ENCODE peak calls at places on chromosome 1, in six cellular contexts. S is fibroblast of lung; U is A549; H is upper lobe of right lung; R is CD8-positive, alpha-beta T cell; D is Panc1. E is an unnamed sample.
A peak's percentile ranks its signal among the peaks of the same experiment; 100 is the strongest.

GRCh38 chr1:156661932-156662587 is 15.1 kb downstream of the NES start:
- DNase-seq in D (no peak), R (no peak), H (no peak), S (peak; percentile 67), U (no peak), E (no peak)

GRCh38 chr1:183807549-183808168 is 2.7 kb downstream of the RGL1 start:
- DNase-seq in D (no peak), U (no peak), R (no peak), H (no peak), S (peak; percentile 87), E (no peak)

GRCh38 chr1:38727629-38728175 is 131.9 kb downstream of the RRAGC start:
- DNase-seq in R (no peak), U (no peak), D (no peak), H (no peak), S (no peak), E (no peak)

GRCh38 chr1:220565670-220566069 is 37.7 kb downstream of the MARK1 start:
- DNase-seq in R (no peak), S (no peak), U (no peak), H (no peak), D (no peak), E (no peak)

GRCh38 chr1:165747632-165748452 is 20.8 kb downstream of the TMCO1 start:
- DNase-seq in S (no peak), U (no peak), D (no peak), H (no peak), R (no peak), E (no peak)

GRCh38 chr1:36304970-36305914 is 926 bp upstream of the SH3D21 start:
- DNase-seq in D (no peak), R (no peak), H (peak; percentile 51), S (no peak), U (no peak), E (no peak)

GRCh38 chr1:30749691-30750583 is 7.6 kb downstream of the LAPTM5 start:
- DNase-seq in D (no peak), U (no peak), H (no peak), R (peak; percentile 56), S (no peak), E (no peak)

GRCh38 chr1:238753205-238753720 is 633.1 kb upstream of the CHRM3 start:
- DNase-seq in H (no peak), U (no peak), D (no peak), R (no peak), S (no peak), E (no peak)

GRCh38 chr1:169105087-169105433 is 1.4 kb upstream of the ATP1B1 start:
- DNase-seq in U (no peak), D (no peak), S (no peak), R (no peak), H (no peak), E (no peak)

GRCh38 chr1:152003846-152004442 is 10.3 kb upstream of the S100A10 start:
- DNase-seq in R (no peak), U (no peak), S (no peak), D (no peak), H (no peak), E (no peak)

GRCh38 chr1:28458237-28459228 is 47.3 kb upstream of the RCC1 start:
- DNase-seq in U (no peak), D (no peak), H (no peak), S (peak; percentile 32), R (no peak), E (no peak)

GRCh38 chr1:243628476-243628907 is 221.6 kb downstream of the AKT3 start:
- DNase-seq in U (no peak), R (no peak), H (no peak), D (no peak), S (no peak), E (no peak)

DNA sequence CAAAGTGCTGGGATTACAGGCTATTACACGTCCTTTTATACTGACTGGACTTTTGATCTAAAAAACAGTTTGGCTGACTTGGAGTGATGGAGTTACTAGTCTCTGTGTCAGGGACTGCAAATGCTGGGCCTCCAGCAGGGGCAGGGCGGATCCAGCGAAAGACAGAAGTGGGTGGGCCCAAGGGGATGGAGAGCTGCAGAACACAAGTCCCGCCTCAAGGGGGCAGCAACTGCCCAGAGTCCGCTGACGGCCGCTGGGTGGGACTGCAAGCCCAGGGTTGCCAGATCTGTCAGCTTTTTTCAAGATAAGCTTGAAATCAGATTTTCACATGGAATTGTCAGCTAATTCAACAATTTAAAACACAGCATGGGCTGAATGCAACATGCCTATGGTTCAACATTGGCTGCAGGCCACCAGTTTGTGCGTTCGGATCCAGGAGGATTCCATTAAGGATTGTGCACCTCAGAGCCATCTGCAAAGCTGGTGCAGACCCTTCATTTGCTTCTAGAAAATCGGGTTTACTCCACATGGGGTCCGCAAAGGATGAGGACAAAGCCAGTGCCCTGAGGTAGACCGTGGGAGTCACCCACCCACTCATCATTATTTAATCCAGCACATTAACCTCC is 10.7 kb downstream of the STMN1 start:
- DNase-seq in R (peak; percentile 88), H (peak; percentile 93), U (peak; percentile 93), S (peak; percentile 84), D (peak; percentile 64), E (no peak)
- H3K27ac ChIP-seq in R (no peak overlapping the region), H (no peak overlapping the region), U (peak overlapping the region; percentile 94), S (no peak overlapping the region), D (peak overlapping the region; percentile 74), E (no peak overlapping the region)

DNA sequence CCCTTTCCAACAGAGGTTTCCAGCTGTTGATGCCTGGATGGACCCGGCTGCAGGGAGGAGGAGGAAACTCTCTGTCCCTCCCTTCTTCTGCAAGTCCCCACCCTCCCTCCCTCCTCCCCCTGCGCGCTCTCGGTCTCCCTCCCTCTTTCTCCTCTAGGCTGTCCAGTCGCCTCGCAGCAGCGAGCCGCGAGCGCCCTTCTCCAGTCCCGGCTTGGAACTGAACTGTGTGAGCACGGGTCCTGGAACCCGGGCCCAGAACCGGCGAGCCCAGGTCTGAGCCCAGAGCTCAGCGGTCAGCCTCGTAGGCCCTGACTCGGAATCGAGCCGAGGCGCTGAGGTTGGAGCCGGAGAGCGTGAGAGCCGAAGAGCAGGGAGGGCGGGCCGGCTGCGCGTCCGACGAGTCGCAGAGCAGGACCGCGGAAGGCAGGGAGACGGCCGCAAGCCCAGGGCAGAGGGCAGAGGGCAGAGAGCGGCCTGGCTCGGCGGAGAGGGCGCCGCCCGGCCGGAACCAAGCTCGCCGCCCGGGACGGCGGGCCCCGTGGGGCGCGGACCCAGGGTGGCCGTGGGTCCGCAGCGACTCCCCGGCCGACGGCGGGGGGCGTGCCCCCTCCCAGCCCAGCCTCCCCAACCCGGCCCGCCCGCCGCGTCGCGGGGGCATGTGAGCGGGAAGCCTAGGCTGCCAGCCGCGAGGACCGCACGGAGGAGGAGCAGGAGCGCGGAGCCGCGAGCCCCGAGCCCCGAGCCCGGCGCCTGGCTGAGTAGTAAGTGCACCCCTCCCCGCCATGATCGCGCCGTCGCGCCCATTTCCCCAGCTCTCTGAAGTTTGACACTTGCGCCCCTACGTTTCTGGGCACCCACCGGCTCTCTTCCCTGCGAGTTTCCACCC is at the start of gene SOX13:
- DNase-seq in D (peak; percentile 48), H (peak; percentile 93), U (peak; percentile 95), S (peak; percentile 88), R (peak; percentile 9), E (no peak)
- H3K4me3 ChIP-seq in D (peak within 1 kb of the TSS; percentile 80), H (peak within 1 kb of the TSS; percentile 68), U (peak within 1 kb of the TSS; percentile 86), S (peak within 1 kb of the TSS; percentile 72), R (peak within 1 kb of the TSS; percentile 65), E (peak within 1 kb of the TSS; percentile 77)

DNA sequence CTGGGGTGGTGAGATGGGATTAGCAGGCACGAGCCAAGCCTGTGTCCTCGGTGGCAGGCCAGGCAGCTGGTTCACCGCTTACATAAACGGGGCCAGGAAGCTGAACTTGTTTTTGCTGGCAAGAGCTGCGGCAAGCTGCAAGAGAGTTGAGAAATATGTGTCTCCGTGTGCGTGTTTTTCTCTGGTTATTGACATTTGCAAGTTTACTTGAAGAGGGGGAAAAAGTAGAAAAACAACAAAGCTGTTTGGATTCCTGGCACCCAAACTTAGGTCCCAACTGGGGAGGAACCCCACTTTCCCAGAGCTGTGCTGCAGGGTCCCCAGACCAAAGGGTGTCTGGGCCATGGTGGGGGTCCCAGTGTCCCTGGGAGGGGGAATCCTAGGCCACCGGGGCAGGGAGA is 14.5 kb downstream of the IL6R start:
- DNase-seq in R (no peak), U (no peak), H (peak; percentile 90), S (peak; percentile 92), D (no peak), E (no peak)
- H3K27ac ChIP-seq in R (peak overlapping the region; percentile 46), U (peak overlapping the region; percentile 96), H (peak overlapping the region; percentile 93), S (peak overlapping the region; percentile 72), D (peak overlapping the region; percentile 89), E (no peak overlapping the region)

DNA sequence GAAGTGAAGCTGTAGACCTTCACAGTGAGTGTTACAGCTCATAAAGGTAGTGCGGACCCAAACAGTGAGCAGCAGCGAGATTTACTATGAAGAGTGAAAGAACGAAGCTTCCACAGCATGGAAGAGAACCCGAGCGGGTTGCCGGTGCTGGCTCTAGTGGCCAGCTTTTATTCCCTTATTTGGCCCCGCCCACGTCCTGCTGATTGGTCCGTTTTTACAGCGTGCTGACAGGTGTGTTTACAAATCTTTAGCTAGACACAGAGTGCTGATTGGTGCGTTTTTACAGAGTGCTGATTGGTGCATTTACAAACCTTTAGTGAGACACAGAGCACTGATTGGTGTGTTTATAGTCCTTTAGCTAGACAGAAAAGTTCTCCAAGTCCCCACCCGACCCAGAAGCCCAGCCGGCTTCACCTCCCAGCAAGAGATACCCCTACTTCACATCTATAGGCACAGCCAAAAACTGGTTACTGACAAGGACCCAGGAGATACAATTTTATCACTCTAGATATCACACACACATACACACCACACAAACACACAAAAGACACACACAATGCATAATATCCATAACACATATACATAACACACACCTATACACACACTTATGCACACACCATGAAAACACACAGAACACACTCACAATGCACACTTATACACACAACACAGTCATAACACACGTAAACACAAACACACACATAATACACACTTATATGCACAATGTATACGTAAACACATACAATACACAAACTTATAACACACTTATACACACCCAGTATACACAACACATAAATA is 68.5 kb downstream of the MAP3K21 start:
- DNase-seq in R (no peak), S (no peak), D (no peak), H (no peak), U (no peak), E (no peak)
- H3K4me3 ChIP-seq in R (no peak overlapping the region), S (no peak overlapping the region), D (no peak overlapping the region), H (no peak overlapping the region), U (no peak overlapping the region), E (no peak overlapping the region)

DNA sequence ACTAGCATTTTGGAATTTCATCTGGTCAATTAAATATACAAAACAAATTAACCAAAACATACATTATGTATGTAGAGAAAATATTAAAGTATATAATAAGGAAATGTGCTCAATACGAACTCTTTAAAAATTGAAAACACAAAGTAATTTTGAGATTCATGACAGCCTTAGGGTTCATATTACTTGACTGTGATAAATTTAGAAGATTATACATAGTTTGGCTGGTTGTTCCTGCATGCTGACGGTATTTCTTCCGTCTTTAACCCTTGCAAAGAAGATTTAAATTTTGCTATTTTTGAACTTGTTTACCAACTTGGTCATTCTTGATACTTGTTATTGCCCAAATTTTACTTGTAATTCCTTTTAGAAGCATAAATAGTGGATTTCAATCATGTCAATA is 298.2 kb downstream of the NFIA start:
- DNase-seq in D (no peak), U (no peak), S (no peak), H (no peak), R (no peak), E (no peak)
- H3K27ac ChIP-seq in D (no peak overlapping the region), U (no peak overlapping the region), S (no peak overlapping the region), H (no peak overlapping the region), R (no peak overlapping the region), E (no peak overlapping the region)

DNA sequence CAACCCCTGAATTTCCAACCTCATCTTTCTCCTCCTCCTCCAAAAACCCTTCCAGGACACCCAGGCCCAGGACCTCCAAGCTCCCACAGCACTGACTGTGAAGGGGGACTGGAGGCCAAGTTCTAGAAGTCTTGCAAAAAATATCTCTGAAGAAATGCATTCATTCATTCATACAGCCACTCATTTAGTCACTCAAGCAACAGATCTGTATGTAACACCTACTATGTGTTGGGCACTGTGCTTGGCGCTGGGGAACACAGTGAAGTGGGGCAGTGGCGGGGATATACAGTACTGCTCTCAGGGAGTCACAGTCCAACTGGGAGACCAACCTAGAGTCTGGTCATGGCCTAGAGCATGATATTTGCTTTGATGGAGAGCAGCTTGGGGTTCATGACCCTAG is 15.3 kb upstream of the TNFRSF1B start:
- DNase-seq in R (no peak), D (no peak), S (no peak), H (no peak), U (no peak), E (no peak)
- H3K4me3 ChIP-seq in R (no peak overlapping the region), D (no peak overlapping the region), S (no peak overlapping the region), H (no peak overlapping the region), U (no peak overlapping the region), E (no peak overlapping the region)

E was measured in iPS DF 6.9.